ENCODE peak calls at places on chromosomes 16 and 17, in nine cellular contexts. R is GF-D8; N is PC-3; H is EL; K is activated CD8-positive, alpha-beta T cell treated with anti-CD3 and anti-CD28 coated beads, Interleukin-2, amount 10 ng/mL, durations not matched to agents 7 days and 5 days; D is ecto neural progenitor cell; C is stomach; L is cardiac septum; V is cardiac fibroblast. Z is an unnamed sample.

GRCh38 chr17:65027305-65027704 is 29.2 kb downstream of the GNA13 start:
- DNase-seq in R (no peak), N (peak; percentile 96), H (peak; percentile 79), K (peak; percentile 59), D (no peak), C (no peak), L (no peak), V (peak; percentile 88), Z (peak; percentile 84)

GRCh38 chr17:59361386-59361785 is 29.9 kb downstream of the YPEL2 start:
- DNase-seq in R (no peak), N (peak; percentile 62), H (peak; percentile 96), K (no peak), D (no peak), C (no peak), L (no peak), V (peak; percentile 96), Z (peak; percentile 66)

GRCh38 chr16:88686062-88686438 is 257 bp downstream of the SNAI3 start:
- DNase-seq in R (no peak), N (peak; percentile 26), H (no peak), K (peak; percentile 60), D (no peak), C (peak; percentile 59), L (no peak), V (no peak), Z (no peak)

GRCh38 chr17:37608369-37609169 is 649 bp downstream of the SYNRG start:
- DNase-seq in R (peak; percentile 23), N (peak; percentile 2), H (peak; percentile 63), K (peak; percentile 33), D (no peak), C (peak; percentile 26), L (no peak), V (peak; percentile 40), Z (peak; percentile 45)

GRCh38 chr17:286571-286970 is 66.0 kb downstream of the RPH3AL start:
- DNase-seq in R (no peak), N (no peak), H (no peak), K (no peak), D (no peak), C (no peak), L (no peak), V (no peak), Z (no peak)

GRCh38 chr16:89434490-89434889 is 55.9 kb downstream of the ANKRD11 start:
- DNase-seq in R (no peak), N (no peak), H (no peak), K (no peak), D (no peak), C (no peak), L (no peak), V (no peak), Z (no peak)

GRCh38 chr16:86836503-86837125 is 258.3 kb downstream of the FOXL1 start:
- DNase-seq in R (no peak), N (peak; percentile 51), H (peak; percentile 96), K (no peak), D (no peak), C (no peak), L (no peak), V (peak; percentile 96), Z (peak; percentile 70)

GRCh38 chr17:59498421-59499307 is 66.7 kb upstream of the DHX40 start:
- DNase-seq in R (no peak), N (no peak), H (no peak), K (no peak), D (no peak), C (no peak), L (no peak), V (no peak), Z (no peak)

GRCh38 chr17:41717408-41718286 is 5.5 kb downstream of the GAST start:
- DNase-seq in R (no peak), N (peak; percentile 57), H (peak; percentile 62), K (no peak), D (no peak), C (no peak), L (no peak), V (peak; percentile 72), Z (peak; percentile 63)

GRCh38 chr16:27531186-27531585 is 18.5 kb downstream of the GTF3C1 start:
- DNase-seq in R (no peak), N (no peak), H (no peak), K (no peak), D (no peak), C (no peak), L (no peak), V (no peak), Z (no peak)

GRCh38 chr17:79784353-79785016 is 6.5 kb downstream of the CBX2 start:
- DNase-seq in R (no peak), N (no peak), H (no peak), K (no peak), D (peak; percentile 52), C (no peak), L (no peak), V (no peak), Z (no peak)

GRCh38 chr17:12666718-12667117 is 1.0 kb downstream of the MYOCD start:
- DNase-seq in R (no peak), N (no peak), H (peak; percentile 3), K (no peak), D (no peak), C (no peak), L (no peak), V (no peak), Z (no peak)

GRCh38 chr16:68921654-68922053 is 78.3 kb downstream of the TANGO6 start:
- DNase-seq in R (no peak), N (peak; percentile 95), H (peak; percentile 41), K (no peak), D (no peak), C (peak; percentile 38), L (no peak), V (peak; percentile 74), Z (peak; percentile 89)

GRCh38 chr17:61322316-61323014 is 77.2 kb upstream of the TBX2 start:
- DNase-seq in R (no peak), N (no peak), H (no peak), K (no peak), D (no peak), C (no peak), L (no peak), V (no peak), Z (no peak)

GRCh38 chr16:87434146-87434667 is 42.1 kb downstream of the MAP1LC3B start:
- DNase-seq in R (no peak), N (no peak), H (no peak), K (no peak), D (no peak), C (no peak), L (no peak), V (no peak), Z (no peak)

GRCh38 chr16:86676216-86676800 is 98.0 kb downstream of the FOXL1 start:
- DNase-seq in R (no peak), N (peak; percentile 57), H (peak; percentile 83), K (no peak), D (no peak), C (no peak), L (no peak), V (peak; percentile 92), Z (peak; percentile 81)

GRCh38 chr16:48720266-48720665 is 110.3 kb upstream of the N4BP1 start:
- DNase-seq in R (no peak), N (peak; percentile 36), H (peak; percentile 18), K (peak; percentile 21), D (peak; percentile 66), C (no peak), L (no peak), V (peak; percentile 10), Z (no peak)

GRCh38 chr16:19696312-19696711 is 21.7 kb downstream of the KNOP1 start:
- DNase-seq in R (no peak), N (peak; percentile 83), H (peak; percentile 77), K (peak; percentile 60), D (no peak), C (peak; percentile 86), L (peak; percentile 85), V (peak; percentile 94), Z (peak; percentile 83)

GRCh38 chr16:31357324-31358156 is 2.6 kb downstream of the ITGAX start:
- DNase-seq in R (no peak), N (no peak), H (no peak), K (peak; percentile 37), D (no peak), C (no peak), L (peak; percentile 57), V (peak; percentile 5), Z (no peak)

GRCh38 chr17:42023524-42024349 is 3.8 kb downstream of the NKIRAS2 start:
- DNase-seq in R (peak; percentile 71), N (no peak), H (no peak), K (no peak), D (no peak), C (no peak), L (peak; percentile 79), V (no peak), Z (no peak)

GRCh38 chr17:50900383-50900892 is 34.3 kb upstream of the TOB1 start:
- DNase-seq in R (no peak), N (no peak), H (no peak), K (no peak), D (peak; percentile 37), C (no peak), L (no peak), V (no peak), Z (no peak)

GRCh38 chr16:3530371-3530914 is 29.6 kb downstream of the CLUAP1 start:
- DNase-seq in R (no peak), N (peak; percentile 59), H (no peak), K (no peak), D (no peak), C (no peak), L (no peak), V (no peak), Z (peak; percentile 22)

GRCh38 chr16:71693168-71693567 is 31.3 kb downstream of the PHLPP2 start:
- DNase-seq in R (no peak), N (no peak), H (no peak), K (no peak), D (no peak), C (no peak), L (no peak), V (no peak), Z (no peak)

GRCh38 chr17:34171245-34171818 is 83.8 kb upstream of the CCL2 start:
- DNase-seq in R (no peak), N (peak; percentile 54), H (peak; percentile 68), K (peak; percentile 78), D (peak; percentile 71), C (peak; percentile 63), L (no peak), V (peak; percentile 76), Z (peak; percentile 52)

GRCh38 chr16:84726079-84726669 is 26.4 kb downstream of the USP10 start:
- DNase-seq in R (peak; percentile 45), N (peak; percentile 81), H (peak; percentile 83), K (peak; percentile 88), D (peak; percentile 87), C (peak; percentile 93), L (peak; percentile 93), V (peak; percentile 90), Z (peak; percentile 66)

GRCh38 chr17:58741121-58741625 is 14.5 kb upstream of the PPM1E start:
- DNase-seq in R (no peak), N (peak; percentile 93), H (peak; percentile 12), K (no peak), D (no peak), C (no peak), L (no peak), V (peak; percentile 58), Z (peak; percentile 1)